ENCODE peak calls at places on chromosomes 4 and X, in ten cellular contexts. F, L, I, T, Z, D, M, J, B and H are unnamed samples.

GRCh38 chrX:15202458-15203177 is 67.3 kb downstream of the ASB9 start:
- DNase-seq in J (no peak), D (no peak), T (no peak), L (no peak), B (peak), M (peak), I (no peak), F (no peak), Z (no peak), H (peak)

GRCh38 chr4:8247047-8247930 is 22.3 kb upstream of the HTRA3 start:
- DNase-seq in Z (no peak), B (peak), I (no peak), J (no peak), M (no peak), L (no peak), D (no peak), T (no peak), F (no peak), H (peak)

GRCh38 chr4:24273148-24273547 is 311.2 kb downstream of the DHX15 start:
- DNase-seq in F (no peak), J (no peak), I (no peak), D (no peak), T (no peak), B (no peak), Z (no peak), M (peak), L (no peak), H (no peak)

GRCh38 chrX:148871422-148872152 is 371.2 kb downstream of the AFF2 start:
- DNase-seq in L (no peak), J (no peak), M (peak), D (no peak), T (no peak), Z (no peak), F (no peak), I (no peak), B (peak), H (no peak)

GRCh38 chr4:152014280-152014679 is 253.5 kb upstream of the GATB start:
- DNase-seq in L (no peak), D (peak), I (no peak), B (no peak), M (no peak), J (no peak), T (no peak), F (no peak), Z (no peak), H (no peak)

GRCh38 chr4:38132140-38132673 is 172.0 kb downstream of the PTTG2 start:
- DNase-seq in F (no peak), I (peak), Z (peak), M (peak), L (no peak), B (peak), D (no peak), T (no peak), J (no peak), H (peak)

GRCh38 chr4:2745981-2746806 is 9.9 kb downstream of the TNIP2 start:
- DNase-seq in D (peak), I (peak), Z (no peak), F (no peak), J (no peak), T (peak), M (peak), L (no peak), B (peak), H (peak)

GRCh38 chr4:52932586-52933482 is 70.7 kb downstream of the RASL11B start:
- DNase-seq in F (no peak), J (no peak), L (no peak), T (no peak), M (no peak), Z (no peak), D (no peak), B (peak), I (peak), H (no peak)

GRCh38 chrX:50072110-50072509 is 128.7 kb downstream of the AKAP4 start:
- DNase-seq in J (no peak), M (no peak), D (no peak), T (no peak), L (no peak), F (no peak), B (no peak), Z (no peak), I (no peak), H (no peak)

GRCh38 chr4:138835833-138836521 is 179.6 kb upstream of the NOCT start:
- DNase-seq in F (peak), D (no peak), L (no peak), Z (peak), M (peak), T (no peak), J (no peak), I (peak), B (peak), H (no peak)

GRCh38 chrX:69232945-69233344 is 67.7 kb upstream of the PJA1 start:
- DNase-seq in L (no peak), Z (no peak), B (peak), I (no peak), J (no peak), D (no peak), M (no peak), T (no peak), F (no peak), H (no peak)

GRCh38 chr4:140326395-140326993 is 47.0 kb upstream of the SCOC start:
- DNase-seq in M (peak), T (peak), L (peak), F (peak), I (peak), Z (peak), J (no peak), B (peak), D (peak), H (peak)

GRCh38 chr4:31084806-31085416 is 364.7 kb downstream of the PCDH7 start:
- DNase-seq in D (no peak), B (no peak), J (no peak), I (no peak), F (no peak), L (peak), M (no peak), T (no peak), Z (no peak), H (peak)

GRCh38 chrX:16082470-16083085 is 40.8 kb upstream of the GRPR start:
- DNase-seq in J (no peak), Z (no peak), D (no peak), F (no peak), B (no peak), L (no peak), T (no peak), I (no peak), M (no peak), H (peak)

GRCh38 chrX:45518552-45518951 is 317.9 kb upstream of the DIPK2B start:
- DNase-seq in Z (no peak), B (no peak), F (no peak), M (no peak), L (no peak), J (no peak), T (no peak), I (peak), D (no peak), H (no peak)

GRCh38 chrX:13082286-13083065 is 38.1 kb upstream of the FAM9C start:
- DNase-seq in J (no peak), L (no peak), I (no peak), D (no peak), T (no peak), Z (no peak), F (no peak), B (no peak), M (no peak), H (no peak)

GRCh38 chr4:159390648-159391047 is 287.8 kb downstream of the RAPGEF2 start:
- DNase-seq in Z (no peak), B (peak), I (peak), F (no peak), J (no peak), T (no peak), M (peak), D (no peak), L (peak), H (peak)

GRCh38 chr4:54277691-54278090 is 48.6 kb downstream of the PDGFRA start:
- DNase-seq in F (no peak), D (no peak), B (peak), T (no peak), Z (no peak), L (no peak), J (no peak), M (peak), I (peak), H (peak)

GRCh38 chr4:54274264-54274663 is 45.2 kb downstream of the PDGFRA start:
- DNase-seq in J (no peak), F (no peak), M (no peak), D (no peak), I (no peak), L (no peak), B (no peak), Z (no peak), T (no peak), H (no peak)

GRCh38 chr4:54281060-54281781 is 52.1 kb downstream of the PDGFRA start:
- DNase-seq in T (no peak), F (no peak), Z (no peak), L (no peak), M (peak), I (peak), J (no peak), B (peak), D (no peak), H (peak)

GRCh38 chr4:54274786-54275503 is 45.9 kb downstream of the PDGFRA start:
- DNase-seq in D (no peak), B (peak), F (no peak), T (no peak), J (no peak), Z (no peak), L (no peak), M (no peak), I (no peak), H (peak)

GRCh38 chr4:54276633-54277426 is 47.7 kb downstream of the PDGFRA start:
- DNase-seq in M (peak), B (peak), Z (no peak), F (no peak), J (no peak), D (no peak), T (no peak), L (no peak), I (peak), H (no peak)
- H2AFZ ChIP-seq in M (peak), B (no peak), Z (no peak), F (no peak), J (peak), D (no peak), T (no peak), L (no peak), I (peak), H (no peak)

DNA sequence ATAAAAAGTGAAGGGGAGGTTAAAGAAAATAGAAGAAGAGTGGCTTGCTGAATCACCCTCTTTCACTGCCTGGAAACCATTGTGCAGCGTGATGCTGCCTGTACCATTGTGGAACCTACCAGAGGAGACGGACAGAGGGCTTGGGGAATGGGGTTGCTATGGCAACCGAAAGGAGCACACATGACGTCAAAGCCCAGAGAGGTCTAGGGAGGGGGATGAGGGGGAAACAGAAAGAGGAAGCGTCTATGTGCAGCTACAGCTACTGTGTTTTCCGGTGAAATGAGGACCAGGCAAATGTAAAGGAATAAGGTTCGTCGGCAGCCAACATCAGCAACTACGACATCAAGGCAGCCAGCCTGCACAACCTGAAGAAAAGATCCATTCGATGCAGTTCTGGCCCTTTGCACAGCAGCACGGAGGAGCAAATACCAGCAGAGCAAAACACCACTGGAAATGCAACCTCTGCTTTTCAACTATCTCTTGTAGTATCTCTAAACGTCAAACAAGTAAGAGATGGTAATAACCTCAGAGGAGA is at the start of gene MAPK10:
- DNase-seq in Z (peak), L (no peak), B (peak), M (peak), I (peak), T (peak), D (peak), F (no peak), J (peak), H (peak)
- H2AFZ ChIP-seq in Z (peak), L (no peak), B (peak), M (peak), I (peak), T (peak), D (peak), F (no peak), J (peak), H (peak)

GRCh38 chr4:119149110-119149509 is 13.5 kb downstream of the MYOZ2 start:
- DNase-seq in T (no peak), M (peak), F (no peak), I (no peak), B (no peak), Z (no peak), J (no peak), D (no peak), L (no peak), H (no peak)
- H2AFZ ChIP-seq in T (no peak), M (peak), F (no peak), I (no peak), B (no peak), Z (no peak), J (peak), D (no peak), L (no peak), H (no peak)

GRCh38 chr4:48331577-48332340 is 9.6 kb upstream of the SLAIN2 start:
- DNase-seq in M (peak), I (no peak), L (no peak), Z (no peak), F (no peak), B (peak), D (no peak), T (no peak), J (no peak), H (peak)

GRCh38 chr4:48332661-48333060 is 8.7 kb upstream of the SLAIN2 start:
- DNase-seq in T (no peak), D (no peak), Z (no peak), B (no peak), I (no peak), L (no peak), J (no peak), M (no peak), F (no peak), H (no peak)

GRCh38 chr4:48333587-48333986 is 7.7 kb upstream of the SLAIN2 start:
- DNase-seq in M (peak), Z (no peak), F (no peak), I (no peak), J (no peak), D (no peak), T (no peak), B (peak), L (no peak), H (no peak)

GRCh38 chr4:48329976-48330375 is 11.4 kb upstream of the SLAIN2 start:
- DNase-seq in M (peak), F (no peak), L (no peak), Z (no peak), J (no peak), T (no peak), B (peak), D (no peak), I (peak), H (peak)

DNA sequence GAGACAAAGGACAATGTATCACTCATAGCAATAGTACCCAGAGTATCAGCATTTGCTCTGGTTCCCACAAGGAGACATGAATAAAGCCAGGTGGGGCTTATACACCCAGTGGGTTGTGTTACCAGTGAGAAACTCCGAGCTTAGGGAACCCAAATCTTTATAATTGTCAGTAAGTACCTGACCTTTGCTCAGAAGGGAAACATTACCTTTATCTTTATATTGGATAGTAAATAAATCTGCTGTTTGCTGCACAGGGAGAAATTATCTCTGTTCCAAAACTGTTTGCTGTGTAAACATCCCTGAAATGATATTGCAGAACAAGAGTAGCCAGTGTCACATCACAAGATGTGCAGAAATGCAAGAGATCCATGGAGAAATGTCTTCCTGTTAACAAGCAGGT is 12.1 kb upstream of the SLAIN2 start:
- DNase-seq in M (no peak), B (no peak), I (no peak), Z (no peak), J (no peak), T (no peak), D (no peak), L (no peak), F (no peak), H (peak)
- H2AFZ ChIP-seq in M (no peak), B (no peak), I (no peak), Z (no peak), J (no peak), T (no peak), D (no peak), L (no peak), F (no peak), H (no peak)

GRCh38 chr4:77157859-77158486 is 966 bp downstream of the CCNG2 start:
- DNase-seq in M (peak), Z (peak), D (peak), I (peak), L (peak), F (peak), T (peak), B (peak), J (peak), H (peak)
- H2AFZ ChIP-seq in M (peak), Z (peak), D (no peak), I (peak), L (peak), F (peak), T (peak), B (peak), J (peak), H (peak)

GRCh38 chr4:122539861-122540465 is 80.9 kb downstream of the IL21 start:
- DNase-seq in Z (no peak), J (no peak), B (peak), I (peak), T (no peak), F (no peak), L (no peak), M (peak), D (peak), H (no peak)
- H2AFZ ChIP-seq in Z (no peak), J (no peak), B (peak), I (no peak), T (no peak), F (no peak), L (no peak), M (no peak), D (peak), H (no peak)

DNA sequence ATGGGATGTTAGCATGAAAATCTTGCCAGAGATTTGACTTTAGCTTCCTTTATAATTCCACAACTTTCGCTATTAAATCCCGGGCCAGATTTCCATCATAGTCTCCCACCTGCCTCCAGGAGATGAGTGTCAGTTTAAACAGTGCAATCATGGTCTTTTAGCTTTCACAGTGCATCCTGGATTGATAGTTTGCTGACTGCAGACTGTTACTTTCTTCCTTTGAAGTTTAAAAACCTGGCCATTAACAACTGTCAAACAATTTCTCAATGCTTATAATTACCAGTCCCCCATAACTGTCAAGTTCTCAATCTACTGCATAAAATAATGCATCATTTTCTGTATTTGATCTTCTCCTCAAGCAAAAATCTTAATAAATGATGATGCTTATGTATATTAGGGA is 108.4 kb upstream of the FSTL5 start:
- DNase-seq in Z (no peak), M (no peak), B (no peak), I (no peak), F (no peak), D (no peak), T (no peak), L (no peak), J (no peak), H (no peak)
- H2AFZ ChIP-seq in Z (no peak), M (no peak), B (no peak), I (no peak), F (no peak), D (no peak), T (no peak), L (no peak), J (no peak), H (no peak)

GRCh38 chrX:112841114-112841819 is 636 bp upstream of the AMOT start:
- DNase-seq in B (peak), F (peak), I (peak), J (peak), Z (peak), T (peak), D (peak), M (peak), L (peak), H (peak)
- H2AFZ ChIP-seq in B (peak), F (peak), I (peak), J (peak), Z (peak), T (peak), D (no peak), M (peak), L (peak), H (peak)